ENCODE peak calls at places on chromosome 16, in nine cellular contexts. H, D, Q, S, R, Z, F, A and O are unnamed samples.

GRCh38 chr16:57590654-57591085 is 37.8 kb upstream of the ADGRG1 start:
- DNase-seq in H (peak; percentile 63), D (no peak), Q (no peak), S (no peak), R (no peak), Z (peak; percentile 48), F (no peak), A (no peak), O (no peak)

GRCh38 chr16:80014241-80014939 is 413.9 kb upstream of the MAF start:
- DNase-seq in H (no peak), D (no peak), Q (no peak), S (no peak), R (no peak), Z (peak; percentile 13), F (no peak), A (no peak), O (no peak)

GRCh38 chr16:24858219-24859041 is 12.7 kb downstream of the SLC5A11 start:
- DNase-seq in H (peak; percentile 62), D (peak; percentile 24), Q (peak; percentile 46), S (peak; percentile 65), R (peak; percentile 44), Z (peak; percentile 75), F (peak; percentile 41), A (peak; percentile 74), O (peak; percentile 24)

GRCh38 chr16:19882186-19882585 is 2.5 kb downstream of the GPRC5B start:
- DNase-seq in H (no peak), D (no peak), Q (no peak), S (no peak), R (no peak), Z (no peak), F (no peak), A (no peak), O (no peak)

GRCh38 chr16:471353-472198 is 46.1 kb downstream of the RAB11FIP3 start:
- DNase-seq in H (no peak), D (no peak), Q (no peak), S (peak; percentile 85), R (no peak), Z (peak; percentile 24), F (no peak), A (no peak), O (no peak)

GRCh38 chr16:62038225-62038624 is 2.0 kb upstream of the CDH8 start:
- DNase-seq in H (no peak), D (no peak), Q (no peak), S (no peak), R (no peak), Z (no peak), F (no peak), A (no peak), O (no peak)

GRCh38 chr16:13435873-13436474 is 484.0 kb upstream of the ERCC4 start:
- DNase-seq in H (no peak), D (no peak), Q (peak; percentile 55), S (no peak), R (no peak), Z (no peak), F (no peak), A (no peak), O (no peak)

GRCh38 chr16:19717319-19717718 is 708 bp downstream of the KNOP1 start:
- DNase-seq in H (peak; percentile 35), D (no peak), Q (peak; percentile 11), S (no peak), R (peak; percentile 13), Z (no peak), F (no peak), A (peak; percentile 9), O (no peak)

GRCh38 chr16:74025-74424 is 1.6 kb upstream of the RHBDF1 start:
- DNase-seq in H (no peak), D (no peak), Q (no peak), S (no peak), R (no peak), Z (no peak), F (peak; percentile 75), A (no peak), O (no peak)

GRCh38 chr16:81720973-81721907 is 57.9 kb upstream of the PLCG2 start:
- DNase-seq in H (no peak), D (no peak), Q (no peak), S (no peak), R (no peak), Z (no peak), F (no peak), A (no peak), O (no peak)

GRCh38 chr16:2388875-2389433 is 40.3 kb upstream of the CCNF start:
- DNase-seq in H (no peak), D (no peak), Q (no peak), S (no peak), R (no peak), Z (no peak), F (no peak), A (no peak), O (no peak)

GRCh38 chr16:15946257-15947044 is 3.0 kb upstream of the ABCC1 start:
- DNase-seq in H (peak; percentile 83), D (no peak), Q (no peak), S (no peak), R (no peak), Z (peak; percentile 70), F (no peak), A (no peak), O (no peak)

GRCh38 chr16:70777973-70778406 is 23.0 kb downstream of the VAC14 start:
- DNase-seq in H (peak; percentile 35), D (no peak), Q (no peak), S (no peak), R (no peak), Z (peak; percentile 26), F (no peak), A (no peak), O (no peak)

GRCh38 chr16:72024862-72025382 is 16.4 kb downstream of the DHODH start:
- DNase-seq in H (no peak), D (no peak), Q (no peak), S (no peak), R (no peak), Z (no peak), F (no peak), A (no peak), O (no peak)

GRCh38 chr16:51224317-51224716 is 73.2 kb upstream of the SALL1 start:
- DNase-seq in H (no peak), D (no peak), Q (no peak), S (no peak), R (no peak), Z (no peak), F (no peak), A (no peak), O (no peak)

GRCh38 chr16:73083271-73083670 is 35.3 kb upstream of the ZFHX3 start:
- DNase-seq in H (no peak), D (no peak), Q (no peak), S (no peak), R (no peak), Z (no peak), F (no peak), A (no peak), O (no peak)

GRCh38 chr16:30117768-30118167 is 4.4 kb upstream of the GDPD3 start:
- DNase-seq in H (no peak), D (no peak), Q (no peak), S (no peak), R (no peak), Z (no peak), F (no peak), A (no peak), O (no peak)

GRCh38 chr16:54178491-54178976 is 108.1 kb downstream of the IRX3 start:
- DNase-seq in H (no peak), D (no peak), Q (no peak), S (no peak), R (no peak), Z (no peak), F (no peak), A (no peak), O (no peak)

DNA sequence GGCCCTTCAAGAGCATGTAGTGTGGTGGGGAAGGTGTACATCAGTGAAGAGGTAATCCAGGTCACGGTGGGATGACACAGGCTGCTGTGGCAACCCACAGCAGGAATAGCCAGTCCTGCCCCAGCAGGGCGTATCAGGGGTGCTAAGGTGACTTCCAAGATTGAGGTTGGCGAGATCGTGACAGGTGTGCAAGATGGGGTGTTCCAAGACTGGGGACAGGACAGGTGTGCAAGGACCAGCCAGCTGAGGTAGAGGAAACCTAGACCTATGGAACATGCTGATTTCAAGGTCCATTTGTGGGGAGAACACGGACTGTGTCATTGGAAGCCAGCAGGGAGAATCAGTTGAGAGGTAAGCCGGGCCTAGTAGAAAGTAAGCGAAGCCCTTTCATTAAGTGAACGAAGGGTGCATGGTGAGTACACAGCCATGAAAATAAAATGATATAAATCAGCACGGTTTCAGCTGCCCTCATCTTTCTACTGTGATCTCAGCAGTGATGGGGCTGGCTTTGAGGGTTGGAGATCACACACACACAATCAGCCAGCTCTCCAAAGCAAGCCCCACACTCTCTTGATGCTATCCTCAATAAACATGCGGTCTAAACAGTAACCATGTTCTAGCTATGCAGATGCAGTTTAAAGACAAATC is 497.0 kb downstream of the WWOX start:
- DNase-seq in H (no peak), D (no peak), Q (no peak), S (no peak), R (no peak), Z (no peak), F (no peak), A (no peak), O (no peak)
- H3K9me3 ChIP-seq in H (no peaks in the 10 kb centered on the region), D (no peaks in the 10 kb centered on the region), Q (no peaks in the 10 kb centered on the region), S (no peaks in the 10 kb centered on the region), R (no peaks in the 10 kb centered on the region), Z (no peaks in the 10 kb centered on the region), F (no peaks in the 10 kb centered on the region), A (no peaks in the 10 kb centered on the region), O (no peaks in the 10 kb centered on the region)

DNA sequence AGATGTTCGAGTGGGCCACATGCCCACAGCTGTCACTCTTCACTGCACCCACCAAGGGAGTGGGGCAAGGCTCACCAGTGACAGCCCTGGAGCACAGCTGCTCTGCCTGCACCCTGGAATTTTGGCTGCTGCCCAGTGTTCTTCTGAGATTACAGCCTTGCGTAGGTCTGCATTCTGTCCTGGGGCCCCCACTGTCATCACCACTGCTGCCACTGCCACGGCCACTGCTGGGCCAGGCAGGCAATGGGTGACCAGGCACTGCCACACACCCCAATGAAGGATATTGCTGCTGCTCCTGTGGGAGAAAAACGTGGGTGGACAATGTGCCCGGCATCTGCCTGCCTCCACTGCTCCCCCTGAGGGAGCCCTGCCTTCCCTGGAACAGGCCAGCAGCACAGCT is 1717.0 kb downstream of the TP53TG3F start:
- DNase-seq in H (no peak), D (no peak), Q (no peak), S (no peak), R (no peak), Z (no peak), F (peak; percentile 45), A (no peak), O (no peak)
- H3K9me3 ChIP-seq in H (no peaks in the 10 kb centered on the region), D (peaks cover 8% of the 10 kb centered on the region), Q (no peaks in the 10 kb centered on the region), S (no peaks in the 10 kb centered on the region), R (no peaks in the 10 kb centered on the region), Z (no peaks in the 10 kb centered on the region), F (no peaks in the 10 kb centered on the region), A (peaks cover 14% of the 10 kb centered on the region), O (no peaks in the 10 kb centered on the region)

DNA sequence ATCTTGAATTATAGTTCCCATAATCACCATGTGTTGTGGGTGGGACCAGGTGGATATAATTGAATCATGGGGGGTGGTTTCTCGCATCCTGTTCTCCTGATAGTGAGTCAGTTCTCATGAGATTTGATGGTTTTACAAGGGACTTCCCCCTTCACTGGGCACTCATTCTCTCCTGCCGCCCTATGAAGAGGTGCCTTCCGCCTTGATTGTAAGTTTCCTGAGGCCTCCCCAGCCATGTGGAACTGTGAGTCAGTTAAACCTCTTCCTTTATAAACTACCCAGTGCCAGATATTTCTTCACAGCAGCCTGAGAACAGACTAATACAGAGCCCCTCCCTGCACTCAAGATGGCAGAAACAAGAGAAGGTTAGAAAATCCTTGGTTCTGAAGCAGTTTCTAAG is 26.4 kb downstream of the LDAF1 start:
- DNase-seq in H (no peak), D (no peak), Q (no peak), S (no peak), R (no peak), Z (no peak), F (no peak), A (no peak), O (no peak)
- H3K9me3 ChIP-seq in H (peaks cover 3% of the 10 kb centered on the region), D (no peaks in the 10 kb centered on the region), Q (no peaks in the 10 kb centered on the region), S (no peaks in the 10 kb centered on the region), R (no peaks in the 10 kb centered on the region), Z (no peaks in the 10 kb centered on the region), F (no peaks in the 10 kb centered on the region), A (no peaks in the 10 kb centered on the region), O (no peaks in the 10 kb centered on the region)

GRCh38 chr16:4159726-4160125 is 43.5 kb upstream of the ADCY9 start:
- DNase-seq in H (no peak), D (no peak), Q (no peak), S (no peak), R (no peak), Z (no peak), F (no peak), A (no peak), O (no peak)
- H3K9me3 ChIP-seq in H (no peaks in the 10 kb centered on the region), D (no peaks in the 10 kb centered on the region), Q (no peaks in the 10 kb centered on the region), S (no peaks in the 10 kb centered on the region), R (no peaks in the 10 kb centered on the region), Z (no peaks in the 10 kb centered on the region), F (no peaks in the 10 kb centered on the region), A (no peaks in the 10 kb centered on the region), O (no peaks in the 10 kb centered on the region)